ENCODE peak calls at places on chromosomes 12 and 14, in nine cellular contexts. Y is amygdala; I is iPS-NIHi11; E is CD4-positive, CD25-positive, alpha-beta regulatory T cell; C is sciatic nerve; U is H7; B is AG09309; L is substantia nigra; P is hepatocyte. A is an unnamed sample.

GRCh38 chr12:120534703-120535655 is 823 bp downstream of the RNF10 start:
- DNase-seq in Y (no peak), I (peak), E (peak), C (peak), U (peak), B (peak), L (no peak), P (peak), A (peak)

GRCh38 chr14:25041898-25042297 is 8.0 kb downstream of the STXBP6 start:
- DNase-seq in Y (no peak), I (no peak), E (no peak), C (no peak), U (no peak), B (no peak), L (no peak), P (no peak), A (no peak)

GRCh38 chr12:93833946-93834345 is 156.8 kb downstream of the CRADD start:
- DNase-seq in Y (no peak), I (no peak), E (no peak), C (no peak), U (no peak), B (no peak), L (no peak), P (no peak), A (no peak)

GRCh38 chr14:37599527-37600368 is 4.3 kb downstream of the TTC6 start:
- DNase-seq in Y (no peak), I (no peak), E (no peak), C (peak), U (peak), B (no peak), L (no peak), P (peak), A (no peak)

GRCh38 chr14:50335989-50336391 is 23.9 kb downstream of the DMAC2L start:
- DNase-seq in Y (peak), I (peak), E (no peak), C (no peak), U (no peak), B (no peak), L (peak), P (no peak), A (no peak)

GRCh38 chr14:78075033-78075432 is 95.1 kb upstream of the NRXN3 start:
- DNase-seq in Y (no peak), I (no peak), E (no peak), C (no peak), U (no peak), B (no peak), L (no peak), P (no peak), A (no peak)

GRCh38 chr12:5549011-5549410 is 117.1 kb downstream of the NTF3 start:
- DNase-seq in Y (no peak), I (no peak), E (no peak), C (no peak), U (no peak), B (no peak), L (no peak), P (no peak), A (no peak)

GRCh38 chr14:105167303-105168092 is 1.1 kb downstream of the JAG2 start:
- DNase-seq in Y (no peak), I (peak), E (no peak), C (no peak), U (peak), B (no peak), L (no peak), P (peak), A (no peak)

GRCh38 chr12:107102294-107102693 is 8.9 kb upstream of the CRY1 start:
- DNase-seq in Y (no peak), I (no peak), E (no peak), C (no peak), U (no peak), B (no peak), L (no peak), P (no peak), A (no peak)

A was measured in frontal cortex.